ENCODE peak calls at places on chromosomes 1 and 21, in ten cellular contexts. O is posterior cingulate gyrus; R is cerebellar cortex; D is stromal cell of bone marrow; J is fibroblast of lung; M is aorta; U is CD8-positive, alpha-beta memory T cell; G is stimulated activated CD4-positive, alpha-beta T cell treated with anti-CD3 and anti-CD28 coated beads, Interleukin-1b, Interleukin-23, amount 100 ng/mL, for 4 hours; H is GM23338; Y is ascending aorta. K is an unnamed sample.

GRCh38 chr1:169106095-169106920 is at the start of gene ATP1B1:
- DNase-seq in O (peak; percentile 97), R (peak; percentile 87), D (no peak), J (peak; percentile 74), M (peak; percentile 88), U (peak; percentile 79), G (peak; percentile 80), H (peak; percentile 95), Y (peak; percentile 92), K (peak; percentile 82)

GRCh38 chr1:44822131-44822701 is 13.9 kb downstream of the BTBD19 start:
- DNase-seq in O (peak; percentile 32), R (no peak), D (no peak), J (no peak), M (peak; percentile 46), U (no peak), G (no peak), H (no peak), Y (no peak), K (no peak)

GRCh38 chr1:93977546-93977945 is 68.3 kb upstream of the GCLM start:
- DNase-seq in O (no peak), R (no peak), D (peak; percentile 87), J (no peak), M (no peak), U (no peak), G (no peak), H (no peak), Y (no peak), K (no peak)

GRCh38 chr1:228867093-228867950 is 132.0 kb downstream of the RHOU start:
- DNase-seq in O (no peak), R (no peak), D (no peak), J (peak; percentile 14), M (no peak), U (no peak), G (no peak), H (no peak), Y (no peak), K (no peak)

GRCh38 chr1:26553942-26554682 is 24.6 kb downstream of the RPS6KA1 start:
- DNase-seq in O (no peak), R (no peak), D (no peak), J (no peak), M (no peak), U (no peak), G (no peak), H (no peak), Y (no peak), K (no peak)

GRCh38 chr21:14838400-14838799 is 226.4 kb downstream of the NRIP1 start:
- DNase-seq in O (no peak), R (no peak), D (no peak), J (peak; percentile 0), M (no peak), U (no peak), G (no peak), H (no peak), Y (no peak), K (no peak)

GRCh38 chr1:47771766-47772165 is 225.4 kb downstream of the TRABD2B start:
- DNase-seq in O (peak; percentile 51), R (no peak), D (no peak), J (no peak), M (no peak), U (no peak), G (no peak), H (no peak), Y (no peak), K (no peak)

GRCh38 chr1:58813801-58814200 is 30.0 kb upstream of the JUN start:
- DNase-seq in O (no peak), R (no peak), D (no peak), J (no peak), M (no peak), U (no peak), G (no peak), H (peak; percentile 18), Y (no peak), K (no peak)

GRCh38 chr1:44250113-44250781 is 37.0 kb downstream of the DMAP1 start:
- DNase-seq in O (peak; percentile 59), R (peak; percentile 36), D (no peak), J (no peak), M (no peak), U (no peak), G (no peak), H (no peak), Y (no peak), K (no peak)

GRCh38 chr1:231410041-231410591 is 12.0 kb downstream of the EGLN1 start:
- DNase-seq in O (no peak), R (no peak), D (no peak), J (peak; percentile 55), M (no peak), U (no peak), G (no peak), H (no peak), Y (no peak), K (peak; percentile 93)

GRCh38 chr1:53285969-53286760 is 41.7 kb downstream of the LRP8 start:
- DNase-seq in O (no peak), R (no peak), D (no peak), J (no peak), M (no peak), U (no peak), G (no peak), H (no peak), Y (no peak), K (no peak)

GRCh38 chr1:50605186-50605875 is 182.1 kb upstream of the DMRTA2 start:
- DNase-seq in O (no peak), R (peak; percentile 33), D (peak; percentile 18), J (peak; percentile 45), M (no peak), U (no peak), G (no peak), H (peak; percentile 69), Y (no peak), K (no peak)

GRCh38 chr1:204350857-204351573 is 8.7 kb downstream of the PLEKHA6 start:
- DNase-seq in O (peak; percentile 97), R (peak; percentile 88), D (no peak), J (peak; percentile 82), M (peak; percentile 82), U (no peak), G (no peak), H (peak; percentile 96), Y (peak; percentile 77), K (peak; percentile 25)

GRCh38 chr1:89598450-89599331 is 34.2 kb upstream of the LRRC8C start:
- DNase-seq in O (no peak), R (peak; percentile 51), D (no peak), J (peak; percentile 57), M (no peak), U (no peak), G (no peak), H (peak; percentile 74), Y (no peak), K (no peak)

GRCh38 chr1:221310180-221310579 is 430.9 kb downstream of the HLX start:
- DNase-seq in O (no peak), R (no peak), D (no peak), J (no peak), M (no peak), U (no peak), G (no peak), H (no peak), Y (no peak), K (no peak)

GRCh38 chr1:203175237-203176181 is at the start of gene MYBPH:
- DNase-seq in O (no peak), R (no peak), D (no peak), J (no peak), M (peak; percentile 74), U (no peak), G (no peak), H (no peak), Y (no peak), K (peak; percentile 70)